ENCODE peak calls at places on chromosome 4, in seven cellular contexts. N, X, G, A, K, Z and W are unnamed samples.

GRCh38 chr4:6916587-6917444 is 7.2 kb downstream of the TBC1D14 start:
- DNase-seq in N (no peak), X (no peak), G (peak; percentile 64), A (no peak), K (peak; percentile 53), Z (no peak), W (no peak)

GRCh38 chr4:7817877-7818675 is 121.6 kb downstream of the AFAP1 start:
- DNase-seq in N (no peak), X (no peak), G (no peak), A (no peak), K (no peak), Z (no peak), W (peak; percentile 53)

GRCh38 chr4:90137545-90137944 is 10.4 kb downstream of the CCSER1 start:
- DNase-seq in N (no peak), X (no peak), G (no peak), A (no peak), K (no peak), Z (no peak), W (no peak)

GRCh38 chr4:37780444-37781133 is 45.9 kb upstream of the PGM2 start:
- DNase-seq in N (no peak), X (no peak), G (no peak), A (no peak), K (peak; percentile 51), Z (no peak), W (no peak)

GRCh38 chr4:60034371-60034770 is 1165.8 kb upstream of the ADGRL3 start:
- DNase-seq in N (no peak), X (no peak), G (no peak), A (no peak), K (no peak), Z (no peak), W (no peak)

GRCh38 chr4:156974264-156974663 is 2.7 kb upstream of the PDGFC start:
- DNase-seq in N (no peak), X (no peak), G (no peak), A (no peak), K (no peak), Z (peak; percentile 65), W (no peak)

GRCh38 chr4:973431-974397 is at the start of gene DGKQ:
- DNase-seq in N (peak; percentile 87), X (peak; percentile 27), G (peak; percentile 87), A (no peak), K (peak; percentile 90), Z (no peak), W (peak; percentile 88)

GRCh38 chr4:121998024-121998423 is 46.2 kb upstream of the TRPC3 start:
- DNase-seq in N (peak; percentile 9), X (no peak), G (no peak), A (no peak), K (no peak), Z (no peak), W (no peak)

GRCh38 chr4:41935652-41936021 is 408 bp downstream of the TMEM33 start:
- DNase-seq in N (no peak), X (no peak), G (no peak), A (peak; percentile 17), K (peak; percentile 37), Z (no peak), W (no peak)

GRCh38 chr4:177964061-177964460 is 521.8 kb upstream of the AGA start:
- DNase-seq in N (no peak), X (no peak), G (no peak), A (no peak), K (no peak), Z (no peak), W (no peak)

GRCh38 chr4:73868206-73869129 is 725 bp upstream of the CXCL1 start:
- DNase-seq in N (no peak), X (no peak), G (no peak), A (no peak), K (no peak), Z (no peak), W (no peak)

GRCh38 chr4:63348735-63349673 is 1060.2 kb downstream of the TECRL start:
- DNase-seq in N (no peak), X (no peak), G (no peak), A (no peak), K (no peak), Z (no peak), W (no peak)

GRCh38 chr4:12852338-12853307 is 631.5 kb downstream of the RAB28 start:
- DNase-seq in N (peak; percentile 16), X (no peak), G (no peak), A (peak; percentile 31), K (peak; percentile 37), Z (peak; percentile 48), W (no peak)

GRCh38 chr4:8774071-8774470 is 97.6 kb downstream of the HMX1 start:
- DNase-seq in N (no peak), X (no peak), G (no peak), A (no peak), K (no peak), Z (no peak), W (peak; percentile 21)

GRCh38 chr4:587671-588350 is 11.7 kb upstream of the TMEM271 start:
- DNase-seq in N (no peak), X (no peak), G (no peak), A (no peak), K (no peak), Z (no peak), W (no peak)

DNA sequence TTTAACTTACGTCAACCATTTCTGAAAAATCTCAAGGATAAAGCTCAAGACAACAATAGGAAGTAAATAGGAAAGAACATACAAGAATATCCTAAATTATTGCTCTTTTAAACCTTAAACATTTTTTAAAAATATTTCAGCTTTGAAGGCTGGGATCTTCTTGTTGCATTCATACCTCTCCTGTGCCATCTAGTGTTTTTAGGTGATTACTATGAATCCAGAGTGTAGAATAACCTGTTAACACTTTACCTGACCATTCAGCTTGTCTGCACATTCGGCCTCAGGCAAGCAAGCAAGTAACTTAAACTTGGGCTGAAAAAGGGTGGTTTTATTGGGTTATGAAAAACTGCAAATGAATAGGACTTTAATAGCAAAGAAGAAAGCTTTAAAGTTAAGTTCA is 507.8 kb upstream of the INTU start:
- DNase-seq in N (no peak), X (no peak), G (no peak), A (no peak), K (no peak), Z (no peak), W (no peak)
- TF ChIP-seq CTCF in N (no peak), X (no peak), G (no peak), A (peak; percentile 42), K (no peak), Z (peak; percentile 31), W (no peak)

GRCh38 chr4:53706422-53707032 is 115.2 kb upstream of the LNX1 start:
- DNase-seq in N (peak; percentile 27), X (no peak), G (no peak), A (no peak), K (peak; percentile 75), Z (no peak), W (no peak)
- TF ChIP-seq CTCF in N (peak; percentile 54), X (peak; percentile 50), G (peak; percentile 25), A (peak; percentile 79), K (peak; percentile 68), Z (peak; percentile 64), W (peak; percentile 63)

DNA sequence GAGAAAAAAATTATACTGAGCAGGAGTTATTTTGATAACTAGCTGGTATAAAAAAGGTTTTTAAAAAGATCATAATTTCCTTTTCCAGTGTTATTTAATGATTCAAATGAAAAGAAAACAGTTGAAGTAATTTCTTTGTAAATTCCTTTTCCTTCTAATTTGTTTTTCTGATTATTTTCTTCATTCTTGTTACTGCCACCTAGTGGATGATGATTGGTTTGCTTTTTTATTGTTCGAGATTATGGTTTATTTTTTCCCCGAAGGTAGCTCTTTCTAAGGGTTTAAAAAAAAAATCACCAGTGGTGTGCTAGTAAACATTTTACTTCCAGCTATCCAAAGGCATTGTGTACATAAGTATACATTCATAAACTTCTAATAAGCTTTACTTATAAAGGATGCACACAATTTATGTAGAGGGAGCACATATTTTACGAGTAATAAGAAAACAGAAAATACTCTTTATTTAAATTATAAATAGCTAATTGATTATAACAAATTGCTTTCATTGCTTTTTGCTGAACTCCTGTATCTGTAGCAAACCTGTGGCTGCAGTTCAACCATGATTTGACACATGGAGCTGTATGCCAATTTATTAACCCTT is 98.0 kb upstream of the ANK2 start:
- DNase-seq in N (no peak), X (no peak), G (no peak), A (no peak), K (peak; percentile 4), Z (no peak), W (no peak)
- TF ChIP-seq CTCF in N (peak; percentile 76), X (no peak), G (no peak), A (peak; percentile 53), K (peak; percentile 42), Z (peak; percentile 55), W (peak; percentile 90)

GRCh38 chr4:3209551-3210325 is 39.2 kb upstream of the MSANTD1 start:
- DNase-seq in N (no peak), X (no peak), G (no peak), A (no peak), K (no peak), Z (no peak), W (no peak)

GRCh38 chr4:3205995-3206394 is 43.0 kb upstream of the MSANTD1 start:
- DNase-seq in N (no peak), X (no peak), G (no peak), A (no peak), K (no peak), Z (no peak), W (no peak)

GRCh38 chr4:3206439-3207100 is 42.4 kb upstream of the MSANTD1 start:
- DNase-seq in N (no peak), X (no peak), G (no peak), A (no peak), K (no peak), Z (no peak), W (no peak)

GRCh38 chr4:3208826-3209225 is 40.1 kb upstream of the MSANTD1 start:
- DNase-seq in N (no peak), X (no peak), G (no peak), A (no peak), K (no peak), Z (no peak), W (no peak)

DNA sequence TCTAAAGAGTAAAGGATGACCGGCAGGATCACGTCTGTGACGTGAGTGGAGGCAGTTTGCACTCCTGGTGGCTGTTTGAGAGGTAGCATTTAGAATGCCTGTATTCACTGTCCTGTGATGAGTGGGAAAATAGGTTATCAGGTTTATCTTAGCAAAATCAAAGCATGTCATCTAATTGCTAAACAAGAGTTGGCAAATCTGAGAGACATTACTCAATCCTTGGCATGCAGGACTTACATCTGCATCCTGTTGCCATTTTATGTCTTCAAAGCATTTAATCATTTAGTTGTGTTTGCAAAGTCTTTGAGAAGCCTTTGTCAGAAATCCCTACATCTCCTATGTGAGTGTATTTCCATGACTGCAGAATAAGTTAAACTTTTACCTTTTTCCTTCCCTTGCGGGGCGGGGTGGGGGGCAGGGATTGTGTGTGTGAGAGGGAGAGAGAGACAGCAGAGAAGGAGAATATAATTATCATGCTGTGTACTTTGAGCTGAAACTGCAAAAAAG is 41.4 kb upstream of the MSANTD1 start:
- DNase-seq in N (no peak), X (no peak), G (no peak), A (no peak), K (no peak), Z (no peak), W (no peak)
- TF ChIP-seq CTCF in N (no peak), X (no peak), G (no peak), A (no peak), K (no peak), Z (peak; percentile 4), W (no peak)